ENCODE peak calls at places on chromosomes 3 and 15, in nine cellular contexts. One of them, this sample, is unnamed.
A peak's percentile ranks its signal among the peaks of the same experiment; 100 is the strongest.

GRCh38 chr15:33132722-33133345 is 61.7 kb downstream of the FMN1 start:
- DNase-seq in body of pancreas: no peak
- DNase-seq in stromal cell of bone marrow: peak; percentile 57
- DNase-seq in endothelial cell: peak; percentile 53
- DNase-seq in astrocyte of the cerebellum: peak; percentile 60
- DNase-seq in ELF-1: peak; percentile 81
- DNase-seq in activated T-helper 1 cell treated with Interleukin-2 at 50 U/mL for 16 hours: no peak
- DNase-seq in HCEC 1CT: peak; percentile 66
- DNase-seq in ELR: peak; percentile 78
- DNase-seq in this sample: no peak

GRCh38 chr3:184235381-184236032 is 6.1 kb downstream of the VWA5B2 start:
- DNase-seq in body of pancreas: no peak
- DNase-seq in stromal cell of bone marrow: no peak
- DNase-seq in endothelial cell: no peak
- DNase-seq in astrocyte of the cerebellum: no peak
- DNase-seq in ELF-1: no peak
- DNase-seq in activated T-helper 1 cell treated with Interleukin-2 at 50 U/mL for 16 hours: no peak
- DNase-seq in HCEC 1CT: no peak
- DNase-seq in ELR: no peak
- DNase-seq in this sample: no peak

GRCh38 chr3:181558870-181559269 is 152.9 kb upstream of the SOX2 start:
- DNase-seq in body of pancreas: no peak
- DNase-seq in stromal cell of bone marrow: no peak
- DNase-seq in endothelial cell: no peak
- DNase-seq in astrocyte of the cerebellum: no peak
- DNase-seq in ELF-1: no peak
- DNase-seq in activated T-helper 1 cell treated with Interleukin-2 at 50 U/mL for 16 hours: no peak
- DNase-seq in HCEC 1CT: no peak
- DNase-seq in ELR: no peak
- DNase-seq in this sample: no peak

GRCh38 chr3:119395923-119396358 is 67.5 kb downstream of the TMEM39A start:
- DNase-seq in body of pancreas: no peak
- DNase-seq in stromal cell of bone marrow: no peak
- DNase-seq in endothelial cell: no peak
- DNase-seq in astrocyte of the cerebellum: no peak
- DNase-seq in ELF-1: no peak
- DNase-seq in activated T-helper 1 cell treated with Interleukin-2 at 50 U/mL for 16 hours: no peak
- DNase-seq in HCEC 1CT: no peak
- DNase-seq in ELR: no peak
- DNase-seq in this sample: no peak

GRCh38 chr3:140196970-140197369 is 262.0 kb downstream of the CLSTN2 start:
- DNase-seq in body of pancreas: no peak
- DNase-seq in stromal cell of bone marrow: no peak
- DNase-seq in endothelial cell: no peak
- DNase-seq in astrocyte of the cerebellum: no peak
- DNase-seq in ELF-1: no peak
- DNase-seq in activated T-helper 1 cell treated with Interleukin-2 at 50 U/mL for 16 hours: no peak
- DNase-seq in HCEC 1CT: no peak
- DNase-seq in ELR: no peak
- DNase-seq in this sample: no peak

GRCh38 chr15:38610748-38611147 is 46.1 kb upstream of the RASGRP1 start:
- DNase-seq in body of pancreas: no peak
- DNase-seq in stromal cell of bone marrow: no peak
- DNase-seq in endothelial cell: no peak
- DNase-seq in astrocyte of the cerebellum: no peak
- DNase-seq in ELF-1: no peak
- DNase-seq in activated T-helper 1 cell treated with Interleukin-2 at 50 U/mL for 16 hours: no peak
- DNase-seq in HCEC 1CT: no peak
- DNase-seq in ELR: no peak
- DNase-seq in this sample: no peak

GRCh38 chr3:14329116-14329830 is 73.1 kb upstream of the SLC6A6 start:
- DNase-seq in body of pancreas: no peak
- DNase-seq in stromal cell of bone marrow: peak; percentile 36
- DNase-seq in endothelial cell: no peak
- DNase-seq in astrocyte of the cerebellum: peak; percentile 64
- DNase-seq in ELF-1: peak; percentile 91
- DNase-seq in activated T-helper 1 cell treated with Interleukin-2 at 50 U/mL for 16 hours: no peak
- DNase-seq in HCEC 1CT: no peak
- DNase-seq in ELR: peak; percentile 49
- DNase-seq in this sample: peak; percentile 51

GRCh38 chr15:95291878-95292472 is 1038.5 kb upstream of the NR2F2 start:
- DNase-seq in body of pancreas: no peak
- DNase-seq in stromal cell of bone marrow: no peak
- DNase-seq in endothelial cell: no peak
- DNase-seq in astrocyte of the cerebellum: no peak
- DNase-seq in ELF-1: no peak
- DNase-seq in activated T-helper 1 cell treated with Interleukin-2 at 50 U/mL for 16 hours: no peak
- DNase-seq in HCEC 1CT: peak; percentile 66
- DNase-seq in ELR: peak; percentile 65
- DNase-seq in this sample: peak; percentile 21

GRCh38 chr3:42664443-42664814 is 10.9 kb downstream of the ZBTB47 start:
- DNase-seq in body of pancreas: no peak
- DNase-seq in stromal cell of bone marrow: no peak
- DNase-seq in endothelial cell: no peak
- DNase-seq in astrocyte of the cerebellum: no peak
- DNase-seq in ELF-1: no peak
- DNase-seq in activated T-helper 1 cell treated with Interleukin-2 at 50 U/mL for 16 hours: no peak
- DNase-seq in HCEC 1CT: no peak
- DNase-seq in ELR: no peak
- DNase-seq in this sample: no peak

GRCh38 chr3:16504242-16504641 is 9.3 kb downstream of the RFTN1 start:
- DNase-seq in body of pancreas: no peak
- DNase-seq in stromal cell of bone marrow: no peak
- DNase-seq in endothelial cell: no peak
- DNase-seq in astrocyte of the cerebellum: no peak
- DNase-seq in ELF-1: no peak
- DNase-seq in activated T-helper 1 cell treated with Interleukin-2 at 50 U/mL for 16 hours: no peak
- DNase-seq in HCEC 1CT: no peak
- DNase-seq in ELR: no peak
- DNase-seq in this sample: no peak

GRCh38 chr3:107957506-107957905 is 133.3 kb downstream of the CD47 start:
- DNase-seq in body of pancreas: no peak
- DNase-seq in stromal cell of bone marrow: peak; percentile 25
- DNase-seq in endothelial cell: no peak
- DNase-seq in astrocyte of the cerebellum: no peak
- DNase-seq in ELF-1: no peak
- DNase-seq in activated T-helper 1 cell treated with Interleukin-2 at 50 U/mL for 16 hours: no peak
- DNase-seq in HCEC 1CT: no peak
- DNase-seq in ELR: no peak
- DNase-seq in this sample: no peak

GRCh38 chr15:40445411-40446055 is 4.8 kb downstream of the BAHD1 start:
- DNase-seq in body of pancreas: no peak
- DNase-seq in stromal cell of bone marrow: no peak
- DNase-seq in endothelial cell: no peak
- DNase-seq in astrocyte of the cerebellum: peak; percentile 24
- DNase-seq in ELF-1: peak; percentile 13
- DNase-seq in activated T-helper 1 cell treated with Interleukin-2 at 50 U/mL for 16 hours: no peak
- DNase-seq in HCEC 1CT: peak; percentile 47
- DNase-seq in ELR: peak; percentile 70
- DNase-seq in this sample: no peak

GRCh38 chr3:37935756-37936666 is 54.6 kb upstream of the VILL start:
- DNase-seq in body of pancreas: no peak
- DNase-seq in stromal cell of bone marrow: peak; percentile 69
- DNase-seq in endothelial cell: no peak
- DNase-seq in astrocyte of the cerebellum: peak; percentile 98
- DNase-seq in ELF-1: peak; percentile 87
- DNase-seq in activated T-helper 1 cell treated with Interleukin-2 at 50 U/mL for 16 hours: no peak
- DNase-seq in HCEC 1CT: peak; percentile 95
- DNase-seq in ELR: peak; percentile 96
- DNase-seq in this sample: no peak

GRCh38 chr3:9340450-9341009 is 22.3 kb upstream of the THUMPD3 start:
- DNase-seq in body of pancreas: no peak
- DNase-seq in stromal cell of bone marrow: peak; percentile 77
- DNase-seq in endothelial cell: no peak
- DNase-seq in astrocyte of the cerebellum: peak; percentile 18
- DNase-seq in ELF-1: no peak
- DNase-seq in activated T-helper 1 cell treated with Interleukin-2 at 50 U/mL for 16 hours: no peak
- DNase-seq in HCEC 1CT: peak; percentile 91
- DNase-seq in ELR: peak; percentile 91
- DNase-seq in this sample: no peak

GRCh38 chr15:57440799-57441198 is 64.5 kb downstream of the CGNL1 start:
- DNase-seq in body of pancreas: no peak
- DNase-seq in stromal cell of bone marrow: peak; percentile 40
- DNase-seq in endothelial cell: no peak
- DNase-seq in astrocyte of the cerebellum: peak; percentile 91
- DNase-seq in ELF-1: no peak
- DNase-seq in activated T-helper 1 cell treated with Interleukin-2 at 50 U/mL for 16 hours: no peak
- DNase-seq in HCEC 1CT: no peak
- DNase-seq in ELR: peak; percentile 55
- DNase-seq in this sample: no peak

GRCh38 chr3:178078933-178079332 is 457.3 kb upstream of the KCNMB2 start:
- DNase-seq in body of pancreas: no peak
- DNase-seq in stromal cell of bone marrow: peak; percentile 60
- DNase-seq in endothelial cell: no peak
- DNase-seq in astrocyte of the cerebellum: peak; percentile 46
- DNase-seq in ELF-1: no peak
- DNase-seq in activated T-helper 1 cell treated with Interleukin-2 at 50 U/mL for 16 hours: no peak
- DNase-seq in HCEC 1CT: no peak
- DNase-seq in ELR: no peak
- DNase-seq in this sample: no peak

GRCh38 chr15:32746116-32746857 is 28.5 kb downstream of the GREM1 start:
- DNase-seq in body of pancreas: no peak
- DNase-seq in stromal cell of bone marrow: no peak
- DNase-seq in endothelial cell: no peak
- DNase-seq in astrocyte of the cerebellum: no peak
- DNase-seq in ELF-1: no peak
- DNase-seq in activated T-helper 1 cell treated with Interleukin-2 at 50 U/mL for 16 hours: no peak
- DNase-seq in HCEC 1CT: no peak
- DNase-seq in ELR: no peak
- DNase-seq in this sample: no peak

GRCh38 chr15:88484781-88485246 is 17.3 kb downstream of the MRPS11 start:
- DNase-seq in body of pancreas: no peak
- DNase-seq in stromal cell of bone marrow: peak; percentile 33
- DNase-seq in endothelial cell: no peak
- DNase-seq in astrocyte of the cerebellum: peak; percentile 20
- DNase-seq in ELF-1: peak; percentile 93
- DNase-seq in activated T-helper 1 cell treated with Interleukin-2 at 50 U/mL for 16 hours: no peak
- DNase-seq in HCEC 1CT: no peak
- DNase-seq in ELR: peak; percentile 42
- DNase-seq in this sample: no peak

GRCh38 chr3:192901435-192901834 is 16.2 kb downstream of the MB21D2 start:
- DNase-seq in body of pancreas: no peak
- DNase-seq in stromal cell of bone marrow: peak; percentile 68
- DNase-seq in endothelial cell: no peak
- DNase-seq in astrocyte of the cerebellum: peak; percentile 74
- DNase-seq in ELF-1: no peak
- DNase-seq in activated T-helper 1 cell treated with Interleukin-2 at 50 U/mL for 16 hours: no peak
- DNase-seq in HCEC 1CT: peak; percentile 99
- DNase-seq in ELR: peak; percentile 99
- DNase-seq in this sample: no peak

GRCh38 chr15:70714575-70714974 is 48.8 kb downstream of the UACA start:
- DNase-seq in body of pancreas: no peak
- DNase-seq in stromal cell of bone marrow: no peak
- DNase-seq in endothelial cell: no peak
- DNase-seq in astrocyte of the cerebellum: no peak
- DNase-seq in ELF-1: no peak
- DNase-seq in activated T-helper 1 cell treated with Interleukin-2 at 50 U/mL for 16 hours: no peak
- DNase-seq in HCEC 1CT: no peak
- DNase-seq in ELR: no peak
- DNase-seq in this sample: no peak

GRCh38 chr15:99385865-99386264 is 134.6 kb downstream of the LRRC28 start:
- DNase-seq in body of pancreas: no peak
- DNase-seq in stromal cell of bone marrow: peak; percentile 44
- DNase-seq in endothelial cell: no peak
- DNase-seq in astrocyte of the cerebellum: no peak
- DNase-seq in ELF-1: no peak
- DNase-seq in activated T-helper 1 cell treated with Interleukin-2 at 50 U/mL for 16 hours: no peak
- DNase-seq in HCEC 1CT: no peak
- DNase-seq in ELR: no peak
- DNase-seq in this sample: no peak

GRCh38 chr3:146469206-146470017 is at the start of gene PLSCR2:
- DNase-seq in body of pancreas: peak; percentile 89
- DNase-seq in stromal cell of bone marrow: no peak
- DNase-seq in endothelial cell: peak; percentile 22
- DNase-seq in astrocyte of the cerebellum: no peak
- DNase-seq in ELF-1: peak; percentile 13
- DNase-seq in activated T-helper 1 cell treated with Interleukin-2 at 50 U/mL for 16 hours: peak; percentile 58
- DNase-seq in HCEC 1CT: no peak
- DNase-seq in ELR: peak; percentile 21
- DNase-seq in this sample: peak; percentile 61

GRCh38 chr3:46463120-46463867 is 1.4 kb downstream of the LTF start:
- DNase-seq in body of pancreas: no peak
- DNase-seq in stromal cell of bone marrow: no peak
- DNase-seq in endothelial cell: no peak
- DNase-seq in astrocyte of the cerebellum: no peak
- DNase-seq in ELF-1: no peak
- DNase-seq in activated T-helper 1 cell treated with Interleukin-2 at 50 U/mL for 16 hours: no peak
- DNase-seq in HCEC 1CT: no peak
- DNase-seq in ELR: no peak
- DNase-seq in this sample: no peak

GRCh38 chr3:148175215-148175614 is 522.5 kb upstream of the AGTR1 start:
- DNase-seq in body of pancreas: no peak
- DNase-seq in stromal cell of bone marrow: peak; percentile 34
- DNase-seq in endothelial cell: no peak
- DNase-seq in astrocyte of the cerebellum: peak; percentile 90
- DNase-seq in ELF-1: no peak
- DNase-seq in activated T-helper 1 cell treated with Interleukin-2 at 50 U/mL for 16 hours: no peak
- DNase-seq in HCEC 1CT: peak; percentile 67
- DNase-seq in ELR: no peak
- DNase-seq in this sample: no peak

GRCh38 chr15:42157381-42157780 is 945 bp upstream of the PLA2G4F start:
- DNase-seq in body of pancreas: no peak
- DNase-seq in stromal cell of bone marrow: no peak
- DNase-seq in endothelial cell: no peak
- DNase-seq in astrocyte of the cerebellum: no peak
- DNase-seq in ELF-1: no peak
- DNase-seq in activated T-helper 1 cell treated with Interleukin-2 at 50 U/mL for 16 hours: no peak
- DNase-seq in HCEC 1CT: no peak
- DNase-seq in ELR: no peak
- DNase-seq in this sample: no peak

This sample was measured in NCI-H1105.